ENCODE peak calls at places on chromosomes 12 and 14, in ten cellular contexts. V is cardiac muscle cell, J is upper lobe of left lung, I is stomach, A is mammary epithelial cell, H is fibroblast of lung, M is upper lobe of right lung, O is neural progenitor cell, S is PC-3, W is body of pancreas. B is an unnamed sample. For H3K9me3 and H3K27me3, the result is how much of the 10 kb centered on the place peaks cover.

GRCh38 chr12:42625611-42626010 is 36.1 kb upstream of the PRICKLE1 start:
- DNase-seq in M (no peak), V (no peak), H (no peak), J (no peak), O (no peak), S (peak), A (no peak), I (no peak), W (no peak), B (no peak)

GRCh38 chr12:78571953-78572352 is 292.6 kb upstream of the SYT1 start:
- DNase-seq in S (no peak), A (no peak), M (no peak), W (no peak), I (no peak), V (no peak), H (no peak), O (peak), J (no peak), B (no peak)

GRCh38 chr12:666766-667308 is 3.6 kb upstream of the NINJ2 start:
- DNase-seq in W (no peak), H (no peak), A (peak), O (peak), J (no peak), I (no peak), V (no peak), M (no peak), S (peak), B (no peak)

GRCh38 chr12:96886998-96887677 is 19.9 kb upstream of the NEDD1 start:
- DNase-seq in A (no peak), S (no peak), O (no peak), V (peak), J (no peak), H (peak), I (peak), M (no peak), W (peak), B (peak)

GRCh38 chr12:16163891-16164290 is 113.6 kb downstream of the SLC15A5 start:
- DNase-seq in I (no peak), O (no peak), W (no peak), H (no peak), S (no peak), J (no peak), A (no peak), V (no peak), M (no peak), B (no peak)

GRCh38 chr12:71710276-71711125 is 24.6 kb downstream of the TMEM19 start:
- DNase-seq in W (no peak), I (no peak), A (peak), V (no peak), S (peak), M (no peak), O (no peak), H (peak), J (no peak), B (peak)

GRCh38 chr14:80494769-80495168 is 283.5 kb upstream of the DIO2 start:
- DNase-seq in I (no peak), A (no peak), M (no peak), V (no peak), S (no peak), J (no peak), H (no peak), O (no peak), W (no peak), B (no peak)

GRCh38 chr12:122813310-122813713 is 21.9 kb upstream of the HIP1R start:
- DNase-seq in J (no peak), W (no peak), A (no peak), M (no peak), O (no peak), I (no peak), S (no peak), V (no peak), H (no peak), B (no peak)

GRCh38 chr12:92290016-92290685 is 144.5 kb upstream of the BTG1 start:
- DNase-seq in M (no peak), W (no peak), A (peak), O (no peak), V (no peak), H (peak), J (no peak), I (no peak), S (peak), B (no peak)

GRCh38 chr14:30974628-30975027 is 50.8 kb upstream of the AP4S1 start:
- DNase-seq in S (peak), H (peak), V (no peak), J (no peak), W (no peak), M (no peak), I (no peak), O (no peak), A (no peak), B (peak)

GRCh38 chr14:26286806-26287205 is 311.0 kb downstream of the NOVA1 start:
- DNase-seq in J (no peak), W (no peak), O (no peak), M (no peak), S (peak), I (no peak), H (no peak), V (no peak), A (no peak), B (no peak)

GRCh38 chr12:103848917-103849491 is 8.0 kb upstream of the NT5DC3 start:
- DNase-seq in H (no peak), O (no peak), J (no peak), I (no peak), V (no peak), S (no peak), A (no peak), W (no peak), M (no peak), B (no peak)

GRCh38 chr14:74945261-74945851 is 10.0 kb downstream of the PGF start:
- DNase-seq in J (peak), S (peak), O (peak), I (no peak), W (peak), H (peak), A (no peak), M (no peak), V (peak), B (no peak)

GRCh38 chr14:74552623-74553022 is 59.1 kb downstream of the ISCA2 start:
- DNase-seq in M (peak), H (peak), J (no peak), W (peak), O (no peak), V (no peak), A (no peak), S (no peak), I (peak), B (peak)

GRCh38 chr14:57029620-57030253 is 219.5 kb upstream of the OTX2 start:
- DNase-seq in W (no peak), A (no peak), M (no peak), O (no peak), I (no peak), S (no peak), H (no peak), V (no peak), J (no peak), B (no peak)

GRCh38 chr12:106071686-106072085 is 67.1 kb downstream of the NUAK1 start:
- DNase-seq in W (no peak), H (peak), M (no peak), J (no peak), S (no peak), I (no peak), A (no peak), V (no peak), O (no peak), B (no peak)

GRCh38 chr12:54126696-54127537 is 61.9 kb downstream of the SMUG1 start:
- DNase-seq in M (no peak), H (peak), V (no peak), O (peak), J (peak), S (no peak), A (peak), W (peak), I (peak), B (peak)

GRCh38 chr12:26488339-26488738 is 293.0 kb downstream of the SSPN start:
- DNase-seq in O (peak), V (no peak), J (no peak), W (no peak), I (no peak), H (no peak), M (no peak), S (no peak), A (no peak), B (no peak)

GRCh38 chr12:52354197-52354596 is 13.1 kb downstream of the KRT85 start:
- DNase-seq in J (no peak), I (no peak), O (no peak), S (no peak), A (no peak), W (no peak), H (no peak), V (no peak), M (no peak), B (no peak)

GRCh38 chr12:55693323-55694187 is 14.1 kb downstream of the ITGA7 start:
- DNase-seq in O (no peak), S (no peak), V (no peak), W (no peak), M (peak), I (no peak), A (no peak), H (no peak), J (no peak), B (no peak)

GRCh38 chr14:98368916-98369315 is 903.1 kb downstream of the BCL11B start:
- DNase-seq in W (no peak), S (no peak), A (peak), O (no peak), H (no peak), M (no peak), V (no peak), J (no peak), I (no peak), B (no peak)

GRCh38 chr14:99066378-99066777 is 205.6 kb downstream of the BCL11B start:
- DNase-seq in J (peak), A (peak), H (no peak), W (no peak), M (no peak), S (no peak), O (no peak), V (no peak), I (no peak), B (no peak)

GRCh38 chr14:34826661-34827060 is 48.5 kb downstream of the BAZ1A start:
- DNase-seq in S (peak), M (no peak), A (peak), H (peak), W (no peak), O (no peak), I (no peak), V (no peak), J (no peak), B (no peak)

GRCh38 chr14:53472306-53472705 is 319.2 kb upstream of the DDHD1 start:
- DNase-seq in O (no peak), J (no peak), W (no peak), I (no peak), S (no peak), H (no peak), M (no peak), V (no peak), A (no peak), B (no peak)

GRCh38 chr14:24332094-24332983 is 2.5 kb downstream of the ADCY4 start:
- DNase-seq in W (peak), I (peak), S (peak), J (peak), O (peak), H (peak), M (peak), V (peak), A (peak), B (peak)

GRCh38 chr14:95310635-95311380 is 8.9 kb downstream of the CLMN start:
- DNase-seq in I (no peak), S (no peak), O (no peak), M (no peak), V (no peak), H (no peak), A (no peak), J (no peak), W (no peak), B (no peak)

GRCh38 chr14:95305940-95306339 is 13.8 kb downstream of the CLMN start:
- DNase-seq in J (no peak), A (no peak), W (no peak), V (no peak), H (no peak), I (no peak), S (no peak), M (no peak), O (no peak), B (no peak)

GRCh38 chr14:95307402-95308041 is 12.2 kb downstream of the CLMN start:
- DNase-seq in A (no peak), M (peak), S (no peak), H (peak), O (no peak), V (peak), W (peak), I (peak), J (no peak), B (no peak)

GRCh38 chr14:95309261-95310051 is 10.3 kb downstream of the CLMN start:
- DNase-seq in O (no peak), W (no peak), A (no peak), J (no peak), V (no peak), M (no peak), S (no peak), H (no peak), I (no peak), B (no peak)

GRCh38 chr14:95308073-95308472 is 11.6 kb downstream of the CLMN start:
- DNase-seq in O (no peak), S (no peak), J (no peak), A (no peak), W (no peak), I (no peak), H (no peak), M (no peak), V (no peak), B (no peak)
- H3K9me3 ChIP-seq in O (under half), S (under half), J (under half), A (under half), W (under half), I (under half), H (under half), M (under half), V (under half), B (under half)

GRCh38 chr12:67457799-67458680 is 188.9 kb downstream of the CAND1 start:
- DNase-seq in A (peak), I (no peak), H (no peak), W (no peak), V (no peak), J (no peak), M (no peak), S (no peak), O (no peak), B (peak)

GRCh38 chr12:67459578-67459977 is 189.0 kb upstream of the DYRK2 start:
- DNase-seq in H (no peak), M (no peak), O (no peak), S (no peak), A (no peak), J (no peak), I (no peak), V (no peak), W (no peak), B (no peak)

GRCh38 chr12:67457136-67457535 is 188.0 kb downstream of the CAND1 start:
- DNase-seq in M (no peak), S (no peak), A (no peak), V (no peak), J (no peak), I (no peak), W (no peak), H (no peak), O (no peak), B (no peak)

GRCh38 chr12:67460388-67460787 is 188.2 kb upstream of the DYRK2 start:
- DNase-seq in M (no peak), J (no peak), A (no peak), I (no peak), V (no peak), H (no peak), S (peak), O (no peak), W (no peak), B (no peak)

GRCh38 chr12:67459173-67459572 is 189.4 kb upstream of the DYRK2 start:
- DNase-seq in I (no peak), H (no peak), J (no peak), V (no peak), O (no peak), W (no peak), M (no peak), S (no peak), A (no peak), B (no peak)
- H3K4me3 ChIP-seq in I (no peak), H (no peak), J (no peak), V (no peak), O (no peak), W (no peak), M (no peak), S (no peak), A (no peak), B (no peak)

GRCh38 chr14:36215217-36215598 is 38.7 kb upstream of the PTCSC3 start:
- DNase-seq in I (no peak), V (no peak), A (no peak), S (peak), O (peak), H (no peak), W (no peak), J (no peak), M (no peak), B (no peak)
- H3K27me3 ChIP-seq in I (under half), V (under half), A (under half), S (under half), O (under half), H (under half), W (under half), J (under half), M (under half), B (under half)

DNA sequence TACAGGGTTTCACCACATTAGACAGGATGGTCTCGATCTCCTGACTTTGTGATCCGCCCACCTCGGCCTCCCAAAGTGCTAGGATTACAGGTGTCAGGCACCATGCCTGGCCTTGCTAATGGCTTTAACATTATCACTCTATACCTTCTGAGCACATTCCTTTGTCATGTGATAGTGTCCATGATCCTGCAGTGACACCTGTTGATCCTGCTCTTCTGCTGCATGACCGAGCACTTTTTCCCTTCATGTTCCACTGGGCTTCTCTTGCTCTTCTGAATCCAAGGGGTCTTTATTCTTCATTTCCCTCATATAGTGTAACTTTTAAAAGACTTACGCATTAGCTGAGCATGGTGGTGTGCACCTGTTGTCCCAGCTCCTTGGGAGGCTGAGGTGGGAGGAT is 11.6 kb downstream of the ZNF268 start:
- DNase-seq in H (no peak), J (no peak), W (no peak), A (no peak), M (no peak), O (no peak), S (no peak), I (no peak), V (no peak), B (no peak)
- H3K9me3 ChIP-seq in H (under half), J (half or more), W (under half), A (half or more), M (half or more), O (under half), S (under half), I (half or more), V (under half), B (under half)

DNA sequence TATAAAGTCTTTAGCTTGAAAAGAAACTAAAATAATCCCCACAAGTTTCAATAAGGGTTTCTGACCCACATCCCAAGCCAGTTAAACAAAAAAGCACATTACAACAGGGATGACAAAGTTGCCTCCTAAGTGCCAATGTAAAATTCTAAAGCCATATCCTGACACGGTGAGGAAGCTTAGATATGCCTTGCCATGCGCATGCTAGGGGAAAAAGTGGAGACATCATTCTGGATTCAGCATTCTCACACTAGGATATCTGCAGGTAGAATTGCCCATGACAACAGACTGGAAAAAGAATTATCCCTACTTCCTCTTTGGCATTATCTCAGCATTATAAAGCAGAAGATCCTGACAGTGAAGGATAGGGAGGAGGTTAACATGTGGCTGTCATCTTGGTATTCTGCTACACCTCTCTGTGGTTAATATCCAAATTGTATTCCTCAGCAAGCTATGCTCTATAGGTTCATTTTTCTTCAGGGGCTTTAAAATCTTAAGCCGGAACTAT is 4.9 kb downstream of the DUSP6 start:
- DNase-seq in J (no peak), I (no peak), W (no peak), O (no peak), V (no peak), H (no peak), S (no peak), M (no peak), A (peak), B (no peak)
- H3K4me3 ChIP-seq in J (peak), I (peak), W (no peak), O (no peak), V (no peak), H (peak), S (peak), M (peak), A (peak), B (no peak)

GRCh38 chr12:102174761-102175160 is 22.9 kb downstream of the PMCH start:
- DNase-seq in H (no peak), M (no peak), I (no peak), W (no peak), S (no peak), A (no peak), V (no peak), J (no peak), O (no peak), B (no peak)

GRCh38 chr12:102171951-102172350 is 25.7 kb downstream of the PMCH start:
- DNase-seq in V (no peak), O (no peak), A (peak), S (no peak), J (no peak), I (no peak), M (no peak), W (no peak), H (peak), B (no peak)

GRCh38 chr12:102174117-102174516 is 23.5 kb downstream of the PMCH start:
- DNase-seq in S (no peak), A (no peak), V (no peak), M (no peak), W (no peak), I (no peak), O (no peak), J (no peak), H (no peak), B (no peak)

GRCh38 chr12:102169922-102170698 is 27.5 kb downstream of the PMCH start:
- DNase-seq in M (no peak), J (no peak), O (peak), W (peak), V (peak), S (peak), A (peak), I (no peak), H (peak), B (no peak)

GRCh38 chr12:102172436-102172835 is 25.2 kb downstream of the PMCH start:
- DNase-seq in O (no peak), A (no peak), M (no peak), I (no peak), V (no peak), S (peak), J (no peak), W (no peak), H (peak), B (peak)
- H3K27me3 ChIP-seq in O (under half), A (under half), M (under half), I (under half), V (under half), S (under half), J (under half), W (under half), H (under half), B (under half)

DNA sequence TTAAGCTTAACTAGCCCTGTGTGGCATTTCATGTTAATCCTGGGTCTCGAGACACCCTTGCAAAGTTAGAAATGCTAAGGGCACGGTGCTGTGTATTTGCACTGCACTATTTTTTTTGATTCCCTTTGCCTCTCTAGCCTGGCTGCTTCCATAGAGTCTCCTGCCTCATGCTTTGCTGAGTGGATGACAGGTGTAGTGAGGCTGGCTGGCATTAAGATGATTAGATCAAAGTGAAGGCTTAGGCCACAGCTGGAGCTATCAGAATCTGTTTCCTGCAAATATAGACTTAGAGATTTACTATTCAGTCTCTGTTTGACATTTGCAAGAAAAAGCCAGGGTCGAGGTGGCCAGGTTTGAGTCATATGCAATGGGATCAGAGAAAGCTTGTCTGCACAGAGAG is 791.1 kb downstream of the AACS start:
- DNase-seq in J (no peak), V (no peak), S (no peak), O (no peak), H (no peak), I (no peak), A (no peak), W (no peak), M (no peak), B (no peak)
- H3K9me3 ChIP-seq in J (under half), V (under half), S (under half), O (under half), H (under half), I (under half), A (under half), W (under half), M (under half), B (under half)

DNA sequence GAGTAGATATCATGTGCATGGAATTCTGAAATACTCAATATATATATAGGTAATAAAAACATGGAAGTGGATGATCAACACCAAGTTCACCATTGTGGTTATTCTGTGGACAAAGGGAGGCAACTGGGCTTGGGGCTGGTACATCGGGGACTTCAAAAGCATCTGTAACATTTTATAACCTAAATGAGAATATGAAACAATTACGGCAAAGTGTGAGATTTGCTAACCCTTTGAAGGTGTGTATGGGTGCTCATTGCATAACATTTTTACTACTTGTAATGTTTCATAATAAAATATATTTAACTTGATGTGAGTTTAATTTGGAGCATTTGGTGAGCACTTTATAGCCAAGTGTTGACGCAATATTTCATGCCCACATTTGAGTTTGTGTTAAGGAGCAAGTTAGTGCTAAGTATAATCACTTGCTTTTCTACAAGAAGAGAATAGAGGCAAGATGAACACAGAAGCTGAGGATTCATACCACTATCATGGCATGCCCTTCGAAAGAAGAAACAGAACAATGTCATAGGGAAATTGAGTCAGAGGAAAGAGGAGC is 109.3 kb downstream of the NTN4 start:
- DNase-seq in I (no peak), H (no peak), V (no peak), O (no peak), J (no peak), S (no peak), W (no peak), M (no peak), A (no peak), B (no peak)
- H3K4me3 ChIP-seq in I (no peak), H (no peak), V (no peak), O (no peak), J (no peak), S (no peak), W (no peak), M (no peak), A (no peak), B (no peak)

B was measured in MG63.